ENCODE peak calls at places on chromosomes 6 and 20, in ten cellular contexts. One of them, this sample, is unnamed.

GRCh38 chr6:163634514-163635171 is 220.1 kb downstream of the QKI start:
- DNase-seq in DND-41: no peak
- DNase-seq in RWPE1: peak
- DNase-seq in GM23338: peak
- DNase-seq in colonic mucosa: no peak
- DNase-seq in heart right ventricle: no peak
- DNase-seq in breast epithelium: peak
- DNase-seq in Peyer's patch: no peak
- DNase-seq in substantia nigra: no peak
- DNase-seq in cardiac muscle cell: no peak
- DNase-seq in this sample: no peak

GRCh38 chr6:41917528-41917927 is 3.4 kb downstream of the MED20 start:
- DNase-seq in breast epithelium: no peak
- DNase-seq in colonic mucosa: no peak
- DNase-seq in substantia nigra: no peak
- DNase-seq in Peyer's patch: no peak
- DNase-seq in RWPE1: peak
- DNase-seq in DND-41: no peak
- DNase-seq in GM23338: no peak
- DNase-seq in heart right ventricle: no peak
- DNase-seq in cardiac muscle cell: no peak
- DNase-seq in this sample: no peak

GRCh38 chr6:33299237-33299944 is 649 bp upstream of the RGL2 start:
- DNase-seq in substantia nigra: peak
- DNase-seq in RWPE1: peak
- DNase-seq in heart right ventricle: peak
- DNase-seq in DND-41: peak
- DNase-seq in colonic mucosa: peak
- DNase-seq in cardiac muscle cell: peak
- DNase-seq in GM23338: peak
- DNase-seq in Peyer's patch: peak
- DNase-seq in breast epithelium: peak
- DNase-seq in this sample: peak

GRCh38 chr6:98775205-98775604 is 59.2 kb upstream of the POU3F2 start:
- DNase-seq in heart right ventricle: no peak
- DNase-seq in breast epithelium: no peak
- DNase-seq in substantia nigra: no peak
- DNase-seq in Peyer's patch: no peak
- DNase-seq in colonic mucosa: no peak
- DNase-seq in DND-41: no peak
- DNase-seq in GM23338: peak
- DNase-seq in RWPE1: no peak
- DNase-seq in cardiac muscle cell: peak
- DNase-seq in this sample: no peak

GRCh38 chr6:157469378-157469777 is 88.4 kb downstream of the ZDHHC14 start:
- DNase-seq in breast epithelium: no peak
- DNase-seq in GM23338: no peak
- DNase-seq in substantia nigra: no peak
- DNase-seq in RWPE1: peak
- DNase-seq in cardiac muscle cell: no peak
- DNase-seq in Peyer's patch: no peak
- DNase-seq in DND-41: no peak
- DNase-seq in heart right ventricle: no peak
- DNase-seq in colonic mucosa: no peak
- DNase-seq in this sample: no peak

GRCh38 chr6:6749791-6750434 is 161.4 kb downstream of the LY86 start:
- DNase-seq in DND-41: no peak
- DNase-seq in cardiac muscle cell: peak
- DNase-seq in substantia nigra: peak
- DNase-seq in GM23338: peak
- DNase-seq in RWPE1: peak
- DNase-seq in colonic mucosa: peak
- DNase-seq in Peyer's patch: peak
- DNase-seq in breast epithelium: peak
- DNase-seq in heart right ventricle: peak
- DNase-seq in this sample: no peak

GRCh38 chr6:71510057-71510713 is 221.6 kb downstream of the OGFRL1 start:
- DNase-seq in breast epithelium: no peak
- DNase-seq in GM23338: peak
- DNase-seq in substantia nigra: peak
- DNase-seq in Peyer's patch: no peak
- DNase-seq in colonic mucosa: peak
- DNase-seq in heart right ventricle: peak
- DNase-seq in cardiac muscle cell: no peak
- DNase-seq in RWPE1: peak
- DNase-seq in DND-41: no peak
- DNase-seq in this sample: no peak

GRCh38 chr20:63554361-63555278 is 661 bp downstream of the FNDC11 start:
- DNase-seq in substantia nigra: no peak
- DNase-seq in GM23338: peak
- DNase-seq in cardiac muscle cell: no peak
- DNase-seq in colonic mucosa: no peak
- DNase-seq in DND-41: no peak
- DNase-seq in RWPE1: no peak
- DNase-seq in Peyer's patch: no peak
- DNase-seq in breast epithelium: no peak
- DNase-seq in heart right ventricle: no peak
- DNase-seq in this sample: no peak

GRCh38 chr6:35365599-35366596 is 23.5 kb downstream of the PPARD start:
- DNase-seq in substantia nigra: no peak
- DNase-seq in Peyer's patch: no peak
- DNase-seq in breast epithelium: no peak
- DNase-seq in heart right ventricle: no peak
- DNase-seq in DND-41: no peak
- DNase-seq in GM23338: no peak
- DNase-seq in colonic mucosa: no peak
- DNase-seq in cardiac muscle cell: no peak
- DNase-seq in RWPE1: no peak
- DNase-seq in this sample: no peak

GRCh38 chr20:10864076-10864672 is 190.4 kb upstream of the JAG1 start:
- DNase-seq in DND-41: no peak
- DNase-seq in cardiac muscle cell: no peak
- DNase-seq in Peyer's patch: peak
- DNase-seq in heart right ventricle: no peak
- DNase-seq in colonic mucosa: peak
- DNase-seq in RWPE1: peak
- DNase-seq in GM23338: peak
- DNase-seq in substantia nigra: no peak
- DNase-seq in breast epithelium: no peak
- DNase-seq in this sample: no peak
- H3K27ac ChIP-seq in DND-41: no peak
- H3K27ac ChIP-seq in cardiac muscle cell: no peak
- H3K27ac ChIP-seq in Peyer's patch: peak
- H3K27ac ChIP-seq in heart right ventricle: peak
- H3K27ac ChIP-seq in colonic mucosa: peak
- H3K27ac ChIP-seq in RWPE1: peak
- H3K27ac ChIP-seq in GM23338: no peak
- H3K27ac ChIP-seq in substantia nigra: no peak
- H3K27ac ChIP-seq in breast epithelium: peak
- H3K27ac ChIP-seq in this sample: no peak

DNA sequence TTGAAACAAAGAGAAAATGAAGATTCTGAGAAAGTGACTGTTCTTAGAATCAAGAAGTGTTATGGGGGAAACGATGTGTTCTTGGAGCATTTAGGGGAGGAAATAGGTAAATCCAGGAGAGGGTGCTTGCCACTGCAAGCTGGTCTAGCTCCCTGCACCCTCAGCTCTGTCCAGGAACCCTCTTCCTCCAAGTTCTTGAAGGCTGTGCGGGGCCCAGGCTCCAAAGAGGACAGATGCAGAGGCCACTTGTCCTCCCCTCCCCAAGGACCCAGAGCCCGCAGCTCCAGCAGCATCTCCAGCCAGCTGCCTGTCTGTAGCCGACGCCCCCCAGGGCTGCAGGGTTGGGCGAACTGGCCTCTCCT is 87.9 kb downstream of the CDC5L start:
- DNase-seq in RWPE1: no peak
- DNase-seq in cardiac muscle cell: no peak
- DNase-seq in breast epithelium: no peak
- DNase-seq in substantia nigra: no peak
- DNase-seq in Peyer's patch: no peak
- DNase-seq in colonic mucosa: no peak
- DNase-seq in heart right ventricle: no peak
- DNase-seq in GM23338: no peak
- DNase-seq in DND-41: no peak
- DNase-seq in this sample: no peak
- H3K27ac ChIP-seq in RWPE1: no peak
- H3K27ac ChIP-seq in cardiac muscle cell: no peak
- H3K27ac ChIP-seq in breast epithelium: no peak
- H3K27ac ChIP-seq in substantia nigra: no peak
- H3K27ac ChIP-seq in Peyer's patch: no peak
- H3K27ac ChIP-seq in colonic mucosa: no peak
- H3K27ac ChIP-seq in heart right ventricle: no peak
- H3K27ac ChIP-seq in GM23338: no peak
- H3K27ac ChIP-seq in DND-41: no peak
- H3K27ac ChIP-seq in this sample: no peak

GRCh38 chr6:148779142-148779562 is 32.3 kb downstream of the UST start:
- DNase-seq in heart right ventricle: no peak
- DNase-seq in DND-41: no peak
- DNase-seq in RWPE1: no peak
- DNase-seq in breast epithelium: no peak
- DNase-seq in Peyer's patch: no peak
- DNase-seq in GM23338: no peak
- DNase-seq in cardiac muscle cell: no peak
- DNase-seq in substantia nigra: no peak
- DNase-seq in colonic mucosa: no peak
- DNase-seq in this sample: no peak
- H3K27ac ChIP-seq in heart right ventricle: no peak
- H3K27ac ChIP-seq in DND-41: no peak
- H3K27ac ChIP-seq in RWPE1: no peak
- H3K27ac ChIP-seq in breast epithelium: peak
- H3K27ac ChIP-seq in Peyer's patch: no peak
- H3K27ac ChIP-seq in GM23338: no peak
- H3K27ac ChIP-seq in cardiac muscle cell: no peak
- H3K27ac ChIP-seq in substantia nigra: no peak
- H3K27ac ChIP-seq in colonic mucosa: no peak
- H3K27ac ChIP-seq in this sample: no peak

DNA sequence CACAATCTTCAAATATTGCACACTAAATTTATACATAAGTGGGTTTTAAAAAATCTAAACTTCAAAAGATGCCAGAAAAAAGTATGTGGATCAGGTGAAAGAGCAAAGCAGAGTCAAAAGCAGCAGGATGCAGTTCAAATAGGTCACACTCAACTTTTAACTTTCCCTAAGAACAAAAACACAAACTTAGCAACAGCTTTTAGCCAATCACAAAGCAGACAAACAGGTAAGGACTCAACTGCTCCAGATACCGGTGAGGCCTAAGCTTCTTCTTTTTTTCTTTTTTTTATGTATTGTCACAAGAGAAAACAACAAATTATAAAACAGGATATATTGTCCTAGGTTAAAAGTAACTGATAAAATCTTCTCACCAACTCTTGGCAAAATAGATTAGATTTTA is 74.7 kb downstream of the SESN1 start:
- DNase-seq in DND-41: no peak
- DNase-seq in cardiac muscle cell: no peak
- DNase-seq in colonic mucosa: no peak
- DNase-seq in breast epithelium: no peak
- DNase-seq in substantia nigra: no peak
- DNase-seq in RWPE1: no peak
- DNase-seq in GM23338: peak
- DNase-seq in Peyer's patch: no peak
- DNase-seq in heart right ventricle: no peak
- DNase-seq in this sample: no peak
- H3K27ac ChIP-seq in DND-41: no peak
- H3K27ac ChIP-seq in cardiac muscle cell: no peak
- H3K27ac ChIP-seq in colonic mucosa: no peak
- H3K27ac ChIP-seq in breast epithelium: no peak
- H3K27ac ChIP-seq in substantia nigra: no peak
- H3K27ac ChIP-seq in RWPE1: no peak
- H3K27ac ChIP-seq in GM23338: no peak
- H3K27ac ChIP-seq in Peyer's patch: no peak
- H3K27ac ChIP-seq in heart right ventricle: no peak
- H3K27ac ChIP-seq in this sample: peak

This sample was measured in CD4-positive, CD25-positive, alpha-beta regulatory T cell.